ENCODE peak calls at places on chromosomes 11 and 22, in eight cellular contexts. D is left ventricle myocardium inferior, T is PC-9, F is neuronal stem cell, W is heart left ventricle, Z is IMR-90, Y is HL-60, J is aorta. U is an unnamed sample. For H3K27me3, the result is how much of the 10 kb centered on the place peaks cover.

GRCh38 chr11:61626580-61627380 is 45.9 kb upstream of the SYT7 start:
- DNase-seq in F (no peak), D (peak), T (peak), Z (peak), Y (no peak), J (no peak), W (peak), U (no peak)

GRCh38 chr11:20876738-20877137 is 207.4 kb downstream of the NELL1 start:
- DNase-seq in W (no peak), D (no peak), J (no peak), F (no peak), Y (no peak), T (no peak), Z (no peak), U (no peak)

GRCh38 chr11:12167098-12167999 is 57.0 kb downstream of the MICAL2 start:
- DNase-seq in F (no peak), Y (no peak), D (no peak), W (peak), J (no peak), Z (peak), T (peak), U (no peak)

GRCh38 chr11:121180183-121180582 is 79.1 kb downstream of the TECTA start:
- DNase-seq in T (no peak), W (no peak), F (no peak), D (no peak), J (no peak), Y (no peak), Z (no peak), U (no peak)

GRCh38 chr11:697811-698311 is 2.2 kb downstream of the TMEM80 start:
- DNase-seq in T (no peak), F (no peak), D (no peak), Y (peak), Z (peak), W (no peak), J (no peak), U (no peak)

GRCh38 chr11:119277660-119278059 is 39.3 kb downstream of the MCAM start:
- DNase-seq in W (no peak), Z (no peak), T (no peak), F (no peak), D (no peak), J (no peak), Y (no peak), U (no peak)

GRCh38 chr11:125076378-125076945 is 13.4 kb downstream of the SLC37A2 start:
- DNase-seq in J (no peak), T (no peak), F (no peak), Y (no peak), W (no peak), Z (no peak), D (no peak), U (no peak)

GRCh38 chr11:70569173-70569890 is 171.0 kb downstream of the CTTN start:
- DNase-seq in F (no peak), Y (no peak), Z (no peak), W (no peak), T (no peak), J (peak), D (no peak), U (no peak)

GRCh38 chr11:113519989-113520613 is 44.9 kb upstream of the DRD2 start:
- DNase-seq in J (no peak), F (no peak), T (no peak), W (no peak), D (no peak), Y (no peak), Z (no peak), U (peak)

GRCh38 chr11:130408901-130409300 is 19.5 kb downstream of the ADAMTS8 start:
- DNase-seq in W (no peak), D (no peak), J (no peak), Z (no peak), Y (no peak), F (no peak), T (no peak), U (no peak)

GRCh38 chr22:22742641-22743040 is 98.2 kb downstream of the GGTLC2 start:
- DNase-seq in T (no peak), D (no peak), F (no peak), J (no peak), Z (no peak), Y (no peak), W (no peak), U (no peak)

GRCh38 chr22:22741843-22742242 is 97.4 kb downstream of the GGTLC2 start:
- DNase-seq in Y (no peak), T (no peak), Z (no peak), D (no peak), W (no peak), J (no peak), F (no peak), U (no peak)

GRCh38 chr22:22744412-22745224 is 100.2 kb downstream of the GGTLC2 start:
- DNase-seq in J (no peak), T (no peak), F (no peak), W (no peak), Y (no peak), Z (no peak), D (no peak), U (no peak)

GRCh38 chr22:22745225-22746060 is 101.0 kb downstream of the GGTLC2 start:
- DNase-seq in D (no peak), J (no peak), Y (peak), T (no peak), W (no peak), Z (peak), F (peak), U (no peak)

DNA sequence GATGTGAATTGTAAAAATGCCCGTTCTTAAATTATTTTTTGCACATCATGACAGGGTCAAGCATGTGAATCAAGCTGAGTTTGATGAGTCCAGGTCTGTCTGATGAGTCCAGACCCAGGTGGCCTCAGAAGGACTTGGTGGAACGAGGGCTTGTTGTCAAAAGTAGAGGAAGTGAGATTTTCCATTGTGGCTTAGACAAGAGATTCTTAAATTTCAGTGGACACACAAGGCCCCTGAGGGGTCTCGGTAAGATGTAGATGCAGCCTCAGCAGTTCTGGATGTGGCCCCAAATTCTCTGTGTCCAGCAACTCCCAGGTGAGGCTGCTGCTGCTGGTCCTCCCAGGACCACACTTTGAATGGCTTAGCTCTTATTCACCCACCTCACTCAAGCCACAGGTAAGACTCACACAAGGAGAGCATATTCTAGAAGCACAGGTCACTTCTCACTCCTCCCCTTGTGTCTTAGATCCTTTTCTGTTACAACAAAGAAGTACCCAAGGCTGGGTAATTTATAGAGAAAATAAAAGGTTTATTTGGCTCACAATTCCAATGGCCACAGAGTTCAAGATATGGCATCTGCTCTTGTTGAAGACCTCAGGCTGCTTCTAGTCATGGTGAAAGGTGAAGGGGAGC is 98.8 kb downstream of the GGTLC2 start:
- DNase-seq in Y (no peak), D (no peak), F (no peak), W (no peak), J (no peak), T (no peak), Z (no peak), U (no peak)
- H3K27me3 ChIP-seq in Y (under half), D (half or more), F (under half), W (under half), J (under half), T (under half), Z (under half), U (under half)

DNA sequence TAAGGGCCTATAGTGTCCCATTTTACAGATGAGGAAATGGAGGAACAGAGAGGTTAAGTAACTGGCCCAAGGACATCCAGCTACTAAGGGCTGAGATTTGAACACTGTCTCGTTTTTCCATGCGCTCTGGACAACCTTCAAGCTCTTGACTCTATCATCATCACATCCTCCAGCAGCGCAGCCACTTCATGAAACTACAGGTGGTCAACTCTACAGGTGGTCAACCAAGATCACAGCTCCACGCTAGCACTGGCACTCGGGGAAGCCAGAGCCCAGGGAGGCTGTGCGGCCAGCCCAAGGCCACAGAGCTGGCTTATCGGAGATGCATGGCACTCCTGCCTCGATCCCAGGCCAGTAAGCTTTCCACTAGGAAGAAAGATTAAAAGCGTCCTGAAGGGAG is 40.0 kb downstream of the PHF21B start:
- DNase-seq in J (no peak), F (no peak), Y (no peak), T (no peak), Z (no peak), W (no peak), D (no peak), U (no peak)
- H3K27me3 ChIP-seq in J (under half), F (under half), Y (under half), T (half or more), Z (under half), W (under half), D (half or more), U (half or more)

DNA sequence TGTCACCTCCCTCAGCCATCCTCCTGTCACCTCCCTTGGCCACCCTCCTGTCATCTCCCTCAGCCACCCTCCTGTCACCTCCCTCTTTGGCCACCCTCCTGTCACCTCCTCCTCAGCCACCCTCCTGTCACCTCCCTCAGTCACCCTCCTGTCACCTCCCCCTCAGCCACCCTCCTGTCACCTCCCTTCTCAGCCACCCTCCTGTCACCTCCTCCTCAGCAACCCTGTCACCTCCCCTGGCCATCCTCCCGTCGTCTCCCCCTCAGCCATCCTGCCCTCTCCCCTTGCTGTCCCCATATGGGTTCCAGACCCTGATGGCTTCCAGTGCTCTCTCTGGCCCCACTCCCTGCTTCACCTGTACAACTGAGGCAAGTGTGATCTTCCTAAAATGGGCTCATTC is 61.8 kb downstream of the SCUBE1 start:
- DNase-seq in D (no peak), T (no peak), F (no peak), J (no peak), W (no peak), Y (no peak), Z (no peak), U (no peak)
- H3K27me3 ChIP-seq in D (under half), T (under half), F (under half), J (under half), W (under half), Y (under half), Z (under half), U (under half)

DNA sequence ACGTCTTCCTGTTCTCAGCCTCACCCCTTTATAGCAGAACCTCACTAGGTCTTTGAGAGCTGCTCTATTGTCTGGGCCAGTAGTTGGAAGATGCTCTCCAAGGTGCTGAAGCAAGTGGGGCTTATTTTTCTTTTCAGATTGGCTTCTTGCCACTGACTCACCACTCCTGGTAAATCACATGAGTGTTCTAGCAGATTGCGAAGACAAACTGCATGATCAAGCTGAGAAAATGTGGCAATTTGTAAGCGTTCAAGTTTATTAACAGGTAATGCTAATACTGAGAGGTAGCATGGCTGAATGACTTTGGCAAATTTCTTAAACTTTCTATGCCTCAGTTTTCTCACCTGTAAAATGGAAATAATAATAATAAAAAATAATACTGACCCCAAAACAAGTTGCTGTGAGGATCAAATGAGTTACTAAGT is 59.2 kb downstream of the CACNG2 start:
- DNase-seq in T (peak), D (no peak), W (no peak), Z (peak), J (no peak), F (peak), Y (peak), U (no peak)
- H3K27me3 ChIP-seq in T (half or more), D (half or more), W (under half), Z (under half), J (under half), F (under half), Y (under half), U (under half)

GRCh38 chr22:39839198-39839597 is 54.4 kb downstream of the ENTHD1 start:
- DNase-seq in Y (no peak), J (no peak), T (no peak), W (no peak), F (no peak), D (no peak), Z (no peak), U (no peak)
- H3K27me3 ChIP-seq in Y (under half), J (under half), T (under half), W (under half), F (under half), D (half or more), Z (under half), U (under half)

GRCh38 chr11:80414766-80415165 is 973.9 kb upstream of the TENM4 start:
- DNase-seq in J (no peak), F (no peak), Z (no peak), D (no peak), Y (no peak), W (no peak), T (peak), U (no peak)
- H3K27me3 ChIP-seq in J (under half), F (under half), Z (under half), D (under half), Y (under half), W (under half), T (under half), U (under half)

GRCh38 chr11:17594686-17595192 is 47.7 kb downstream of the OTOG start:
- DNase-seq in T (no peak), Z (no peak), Y (no peak), F (no peak), J (no peak), D (no peak), W (no peak), U (no peak)
- H3K27me3 ChIP-seq in T (half or more), Z (under half), Y (under half), F (under half), J (under half), D (under half), W (under half), U (under half)

DNA sequence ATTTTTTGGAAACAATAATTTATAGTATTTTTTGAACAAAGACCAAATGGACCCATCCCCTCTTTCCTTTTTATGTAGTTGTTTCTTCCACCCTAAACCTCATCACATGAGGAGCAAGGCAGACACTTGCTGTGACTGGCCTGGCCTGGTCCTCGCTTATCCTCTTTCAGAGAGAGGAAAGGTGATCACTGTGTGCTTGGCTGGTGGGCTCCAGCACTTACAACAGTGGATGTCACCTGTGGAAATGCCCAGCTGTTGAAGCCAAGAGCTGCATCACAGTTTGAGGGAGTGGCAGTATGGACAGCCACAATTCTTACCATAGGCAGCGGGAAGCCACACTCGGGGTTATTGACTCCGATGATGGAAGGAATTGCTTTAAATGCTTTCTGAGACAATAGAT is 185.7 kb downstream of the BCR start:
- DNase-seq in Y (no peak), W (no peak), F (no peak), J (no peak), D (no peak), T (no peak), Z (no peak), U (no peak)
- H3K27me3 ChIP-seq in Y (under half), W (under half), F (under half), J (under half), D (half or more), T (half or more), Z (under half), U (under half)

GRCh38 chr11:123377355-123377754 is 52.7 kb upstream of the GRAMD1B start:
- DNase-seq in F (no peak), W (no peak), Y (no peak), J (no peak), T (no peak), D (no peak), Z (no peak), U (no peak)

GRCh38 chr11:123375832-123376231 is 54.2 kb upstream of the GRAMD1B start:
- DNase-seq in W (peak), Z (no peak), T (no peak), J (no peak), D (no peak), Y (no peak), F (no peak), U (no peak)

GRCh38 chr11:123374622-123374968 is 55.5 kb upstream of the GRAMD1B start:
- DNase-seq in D (no peak), F (no peak), T (no peak), Z (no peak), W (no peak), J (no peak), Y (no peak), U (no peak)

GRCh38 chr11:123381149-123381548 is 48.9 kb upstream of the GRAMD1B start:
- DNase-seq in T (no peak), D (no peak), F (no peak), Y (no peak), Z (no peak), W (no peak), J (no peak), U (no peak)

GRCh38 chr11:123378096-123378495 is 52.0 kb upstream of the GRAMD1B start:
- DNase-seq in Z (no peak), D (no peak), F (no peak), T (peak), Y (no peak), J (no peak), W (no peak), U (no peak)
- H3K27me3 ChIP-seq in Z (half or more), D (under half), F (under half), T (under half), Y (under half), J (under half), W (under half), U (under half)

DNA sequence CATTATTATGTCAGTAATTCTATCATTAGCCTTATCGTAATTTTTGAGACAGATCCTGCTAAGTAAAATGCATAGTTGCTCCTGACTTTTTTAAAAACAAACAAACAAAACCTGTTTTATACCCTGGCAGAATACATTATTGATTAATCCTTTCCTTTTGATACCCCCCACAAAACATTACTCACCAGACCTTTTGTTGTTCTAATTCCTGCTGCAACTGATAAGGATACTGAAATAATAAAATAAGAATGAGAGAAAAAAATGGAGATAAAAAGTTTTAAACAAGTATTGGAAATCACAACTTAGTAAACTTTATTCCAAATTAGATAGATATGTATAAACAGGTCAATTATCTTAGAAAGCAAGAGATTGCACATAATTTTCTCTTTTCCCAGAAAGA is 28.6 kb downstream of the MS4A4E start:
- DNase-seq in J (no peak), D (no peak), F (no peak), Y (no peak), W (no peak), T (no peak), Z (no peak), U (no peak)
- H3K27me3 ChIP-seq in J (under half), D (under half), F (under half), Y (under half), W (under half), T (under half), Z (under half), U (under half)